ENCODE peak calls at places on chromosomes 2 and 18, in five cellular contexts. K is sigmoid colon, G is endodermal cell, B is WERI-Rb-1, A is mesenchymal stem cell. Y is an unnamed sample. For H3K36me3, the result is how much of the 10 kb centered on the place peaks cover.

GRCh38 chr2:181546086-181546485 is 88.9 kb downstream of the ITGA4 start:
- DNase-seq in B (no peak), K (no peak), G (no peak), A (peak), Y (no peak)

GRCh38 chr2:101745711-101746694 is 48.5 kb downstream of the MAP4K4 start:
- DNase-seq in G (no peak), B (no peak), A (peak), K (no peak), Y (no peak)

GRCh38 chr2:104388296-104388695 is 465.6 kb upstream of the POU3F3 start:
- DNase-seq in K (no peak), B (no peak), G (no peak), A (no peak), Y (no peak)

GRCh38 chr2:112684415-112684775 is 36.4 kb upstream of the NT5DC4 start:
- DNase-seq in B (no peak), A (no peak), G (no peak), K (no peak), Y (no peak)

GRCh38 chr2:64655873-64656272 is 2.2 kb upstream of the SERTAD2 start:
- DNase-seq in B (no peak), G (no peak), A (no peak), K (no peak), Y (no peak)

GRCh38 chr2:8304821-8305766 is 376.8 kb upstream of the ID2 start:
- DNase-seq in G (peak), B (no peak), A (peak), K (no peak), Y (no peak)

GRCh38 chr18:44135791-44136190 is 544.9 kb upstream of the SETBP1 start:
- DNase-seq in G (no peak), B (no peak), A (no peak), K (no peak), Y (no peak)

GRCh38 chr18:74775239-74775638 is 177.6 kb downstream of the ZNF407 start:
- DNase-seq in A (peak), K (no peak), G (no peak), B (no peak), Y (no peak)

GRCh38 chr2:112277591-112278220 is 2.3 kb downstream of the ZC3H6 start:
- DNase-seq in B (no peak), A (no peak), K (no peak), G (no peak), Y (no peak)

GRCh38 chr2:166127217-166128155 is at the start of gene SCN1A:
- DNase-seq in B (no peak), G (peak), A (peak), K (no peak), Y (no peak)

GRCh38 chr2:120315367-120316033 is 30.4 kb upstream of the INHBB start:
- DNase-seq in G (no peak), K (no peak), A (no peak), B (no peak), Y (peak)

GRCh38 chr2:120316071-120316470 is 29.9 kb upstream of the INHBB start:
- DNase-seq in K (no peak), B (no peak), G (no peak), A (no peak), Y (peak)

GRCh38 chr2:120317180-120317533 is 28.8 kb upstream of the INHBB start:
- DNase-seq in B (no peak), A (no peak), K (no peak), G (no peak), Y (peak)

GRCh38 chr2:120317916-120318315 is 28.0 kb upstream of the INHBB start:
- DNase-seq in K (no peak), G (no peak), A (no peak), B (no peak), Y (peak)

GRCh38 chr2:120316528-120317179 is 29.3 kb upstream of the INHBB start:
- DNase-seq in B (no peak), A (no peak), G (no peak), K (no peak), Y (peak)
- H3K27ac ChIP-seq in B (no peak), A (no peak), G (no peak), K (no peak), Y (no peak)

GRCh38 chr18:41992066-41992465 is 37.0 kb downstream of the PIK3C3 start:
- DNase-seq in A (peak), G (no peak), B (no peak), K (no peak), Y (no peak)
- H3K36me3 ChIP-seq in A (half or more), G (under half), B (under half), K (under half), Y (under half)

GRCh38 chr2:9377461-9378097 is 45.7 kb downstream of the ITGB1BP1 start:
- DNase-seq in G (no peak), A (peak), K (no peak), B (no peak), Y (no peak)
- H3K27ac ChIP-seq in G (no peak), A (peak), K (peak), B (no peak), Y (no peak)

DNA sequence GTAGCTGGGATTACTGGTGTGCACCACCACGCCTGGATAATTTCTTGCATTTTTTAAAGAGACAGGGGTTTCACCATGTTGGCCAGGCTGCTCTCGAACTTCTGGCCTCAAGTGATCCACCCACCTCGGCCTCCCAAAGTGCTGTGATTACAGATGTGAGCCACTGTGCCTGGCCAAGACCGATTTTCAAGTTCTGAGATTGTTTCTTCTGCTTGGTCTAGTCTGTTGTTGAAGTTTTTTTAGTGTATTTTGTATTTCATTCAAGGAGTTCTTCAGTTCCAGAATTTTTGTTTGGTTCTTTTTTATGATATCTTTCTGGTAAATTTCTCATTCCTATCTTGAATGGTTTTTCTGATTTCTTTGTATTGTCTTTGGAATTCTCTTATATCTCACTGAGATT is 96.4 kb downstream of the ANKRD12 start:
- DNase-seq in A (no peak), K (no peak), B (no peak), G (no peak), Y (no peak)
- H3K36me3 ChIP-seq in A (half or more), K (under half), B (under half), G (under half), Y (under half)

GRCh38 chr18:36578871-36579270 is 249.9 kb downstream of the TPGS2 start:
- DNase-seq in B (no peak), A (peak), K (no peak), G (no peak), Y (no peak)

GRCh38 chr18:36580266-36580665 is 248.5 kb downstream of the TPGS2 start:
- DNase-seq in A (peak), K (peak), G (no peak), B (no peak), Y (no peak)

GRCh38 chr18:36583155-36583745 is 245.6 kb downstream of the TPGS2 start:
- DNase-seq in A (no peak), B (no peak), G (peak), K (no peak), Y (no peak)

GRCh38 chr18:36579311-36579710 is 249.5 kb downstream of the TPGS2 start:
- DNase-seq in G (no peak), B (no peak), A (no peak), K (no peak), Y (no peak)

GRCh38 chr18:36580874-36581750 is 247.7 kb downstream of the TPGS2 start:
- DNase-seq in B (no peak), A (peak), K (no peak), G (no peak), Y (no peak)
- H3K27ac ChIP-seq in B (no peak), A (peak), K (peak), G (no peak), Y (no peak)

DNA sequence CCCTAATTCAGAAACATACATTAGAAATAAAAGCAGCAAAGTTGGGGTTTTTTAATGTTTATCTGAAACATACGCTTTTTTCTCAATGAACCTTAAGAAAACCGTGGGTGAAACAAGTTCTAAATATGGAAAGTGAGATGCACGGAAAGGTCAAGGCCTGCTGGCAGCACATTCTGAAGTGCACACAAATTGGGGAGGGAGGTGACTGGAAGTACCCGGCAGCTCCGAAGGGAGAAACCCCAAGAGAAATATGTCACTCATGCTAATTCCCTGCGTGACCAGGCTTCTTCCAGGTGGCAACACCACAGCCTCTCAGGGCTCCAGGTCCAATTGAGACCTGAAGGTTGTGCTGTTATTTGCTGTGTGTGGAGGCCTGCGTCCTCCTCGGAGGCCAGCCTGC is 45.5 kb downstream of the EIPR1 start:
- DNase-seq in B (no peak), K (no peak), A (no peak), G (no peak), Y (peak)
- H3K36me3 ChIP-seq in B (under half), K (under half), A (under half), G (under half), Y (half or more)

GRCh38 chr2:150109028-150109427 is 378.4 kb downstream of the RND3 start:
- DNase-seq in G (no peak), A (no peak), B (no peak), K (no peak), Y (no peak)
- H3K27ac ChIP-seq in G (no peak), A (no peak), B (no peak), K (no peak), Y (no peak)

GRCh38 chr2:232029336-232029735 is 67.8 kb downstream of the DIS3L2 start:
- DNase-seq in A (no peak), B (no peak), K (no peak), G (no peak), Y (no peak)

GRCh38 chr2:232026941-232027340 is 65.4 kb downstream of the DIS3L2 start:
- DNase-seq in A (no peak), K (no peak), B (no peak), G (no peak), Y (no peak)

GRCh38 chr2:232028631-232029030 is 67.1 kb downstream of the DIS3L2 start:
- DNase-seq in A (peak), B (no peak), K (no peak), G (no peak), Y (no peak)

GRCh38 chr2:232027530-232027929 is 66.0 kb downstream of the DIS3L2 start:
- DNase-seq in B (no peak), K (no peak), G (no peak), A (no peak), Y (no peak)

GRCh38 chr2:232028071-232028470 is 66.6 kb downstream of the DIS3L2 start:
- DNase-seq in A (no peak), G (no peak), B (no peak), K (no peak), Y (no peak)
- H3K36me3 ChIP-seq in A (under half), G (under half), B (under half), K (under half), Y (under half)

Y was measured in spleen.